ENCODE peak calls at places on chromosomes 6 and 20, in six cellular contexts. One of them, this sample, is unnamed.

GRCh38 chr20:49445176-49445575 is 37.3 kb downstream of the KCNB1 start:
- DNase-seq in breast epithelium: no peak
- DNase-seq in body of pancreas: no peak
- DNase-seq in gastrocnemius medialis: no peak
- DNase-seq in ovary: no peak
- DNase-seq in heart left ventricle: no peak
- DNase-seq in this sample: no peak

GRCh38 chr20:16351415-16351814 is 221.8 kb downstream of the KIF16B start:
- DNase-seq in breast epithelium: no peak
- DNase-seq in body of pancreas: peak; percentile 25
- DNase-seq in gastrocnemius medialis: peak; percentile 92
- DNase-seq in ovary: no peak
- DNase-seq in heart left ventricle: no peak
- DNase-seq in this sample: no peak

GRCh38 chr20:50325651-50326050 is 135.0 kb downstream of the CEBPB start:
- DNase-seq in breast epithelium: no peak
- DNase-seq in body of pancreas: no peak
- DNase-seq in gastrocnemius medialis: no peak
- DNase-seq in ovary: no peak
- DNase-seq in heart left ventricle: no peak
- DNase-seq in this sample: no peak

GRCh38 chr20:50726955-50727791 is 4.2 kb upstream of the PARD6B start:
- DNase-seq in breast epithelium: no peak
- DNase-seq in body of pancreas: no peak
- DNase-seq in gastrocnemius medialis: no peak
- DNase-seq in ovary: no peak
- DNase-seq in heart left ventricle: no peak
- DNase-seq in this sample: no peak

GRCh38 chr6:143160008-143160407 is 99.3 kb downstream of the AIG1 start:
- DNase-seq in breast epithelium: no peak
- DNase-seq in body of pancreas: no peak
- DNase-seq in gastrocnemius medialis: no peak
- DNase-seq in ovary: no peak
- DNase-seq in heart left ventricle: no peak
- DNase-seq in this sample: no peak

GRCh38 chr6:144360401-144360800 is 75.3 kb downstream of the UTRN start:
- DNase-seq in breast epithelium: no peak
- DNase-seq in body of pancreas: no peak
- DNase-seq in gastrocnemius medialis: no peak
- DNase-seq in ovary: no peak
- DNase-seq in heart left ventricle: no peak
- DNase-seq in this sample: no peak

GRCh38 chr6:31356216-31356945 is 598 bp downstream of the HLA-B start:
- DNase-seq in breast epithelium: no peak
- DNase-seq in body of pancreas: peak; percentile 46
- DNase-seq in gastrocnemius medialis: peak; percentile 27
- DNase-seq in ovary: peak; percentile 72
- DNase-seq in heart left ventricle: peak; percentile 43
- DNase-seq in this sample: no peak

GRCh38 chr6:43376551-43376981 is 7.1 kb upstream of the ZNF318 start:
- DNase-seq in breast epithelium: no peak
- DNase-seq in body of pancreas: no peak
- DNase-seq in gastrocnemius medialis: no peak
- DNase-seq in ovary: no peak
- DNase-seq in heart left ventricle: no peak
- DNase-seq in this sample: no peak

GRCh38 chr6:11427827-11428245 is 109.7 kb upstream of the TMEM170B start:
- DNase-seq in breast epithelium: no peak
- DNase-seq in body of pancreas: no peak
- DNase-seq in gastrocnemius medialis: no peak
- DNase-seq in ovary: no peak
- DNase-seq in heart left ventricle: no peak
- DNase-seq in this sample: no peak

GRCh38 chr20:21682576-21682975 is 22.9 kb upstream of the PAX1 start:
- DNase-seq in breast epithelium: no peak
- DNase-seq in body of pancreas: no peak
- DNase-seq in gastrocnemius medialis: no peak
- DNase-seq in ovary: no peak
- DNase-seq in heart left ventricle: no peak
- DNase-seq in this sample: no peak

GRCh38 chr20:21681219-21681931 is 24.1 kb upstream of the PAX1 start:
- DNase-seq in breast epithelium: no peak
- DNase-seq in body of pancreas: no peak
- DNase-seq in gastrocnemius medialis: peak; percentile 30
- DNase-seq in ovary: no peak
- DNase-seq in heart left ventricle: no peak
- DNase-seq in this sample: peak; percentile 92

GRCh38 chr20:21677781-21678180 is 27.7 kb upstream of the PAX1 start:
- DNase-seq in breast epithelium: no peak
- DNase-seq in body of pancreas: no peak
- DNase-seq in gastrocnemius medialis: no peak
- DNase-seq in ovary: no peak
- DNase-seq in heart left ventricle: no peak
- DNase-seq in this sample: no peak

GRCh38 chr20:21684671-21685070 is 20.8 kb upstream of the PAX1 start:
- DNase-seq in breast epithelium: no peak
- DNase-seq in body of pancreas: no peak
- DNase-seq in gastrocnemius medialis: no peak
- DNase-seq in ovary: no peak
- DNase-seq in heart left ventricle: no peak
- DNase-seq in this sample: no peak

GRCh38 chr20:21681932-21682318 is 23.5 kb upstream of the PAX1 start:
- DNase-seq in breast epithelium: no peak
- DNase-seq in body of pancreas: no peak
- DNase-seq in gastrocnemius medialis: no peak
- DNase-seq in ovary: no peak
- DNase-seq in heart left ventricle: no peak
- DNase-seq in this sample: no peak
- H3K4me3 ChIP-seq in breast epithelium: no peak overlapping the region
- H3K4me3 ChIP-seq in body of pancreas: no peak overlapping the region
- H3K4me3 ChIP-seq in gastrocnemius medialis: peak overlapping the region; percentile 22
- H3K4me3 ChIP-seq in ovary: no peak overlapping the region
- H3K4me3 ChIP-seq in heart left ventricle: no peak overlapping the region
- H3K4me3 ChIP-seq in this sample: no peak overlapping the region

DNA sequence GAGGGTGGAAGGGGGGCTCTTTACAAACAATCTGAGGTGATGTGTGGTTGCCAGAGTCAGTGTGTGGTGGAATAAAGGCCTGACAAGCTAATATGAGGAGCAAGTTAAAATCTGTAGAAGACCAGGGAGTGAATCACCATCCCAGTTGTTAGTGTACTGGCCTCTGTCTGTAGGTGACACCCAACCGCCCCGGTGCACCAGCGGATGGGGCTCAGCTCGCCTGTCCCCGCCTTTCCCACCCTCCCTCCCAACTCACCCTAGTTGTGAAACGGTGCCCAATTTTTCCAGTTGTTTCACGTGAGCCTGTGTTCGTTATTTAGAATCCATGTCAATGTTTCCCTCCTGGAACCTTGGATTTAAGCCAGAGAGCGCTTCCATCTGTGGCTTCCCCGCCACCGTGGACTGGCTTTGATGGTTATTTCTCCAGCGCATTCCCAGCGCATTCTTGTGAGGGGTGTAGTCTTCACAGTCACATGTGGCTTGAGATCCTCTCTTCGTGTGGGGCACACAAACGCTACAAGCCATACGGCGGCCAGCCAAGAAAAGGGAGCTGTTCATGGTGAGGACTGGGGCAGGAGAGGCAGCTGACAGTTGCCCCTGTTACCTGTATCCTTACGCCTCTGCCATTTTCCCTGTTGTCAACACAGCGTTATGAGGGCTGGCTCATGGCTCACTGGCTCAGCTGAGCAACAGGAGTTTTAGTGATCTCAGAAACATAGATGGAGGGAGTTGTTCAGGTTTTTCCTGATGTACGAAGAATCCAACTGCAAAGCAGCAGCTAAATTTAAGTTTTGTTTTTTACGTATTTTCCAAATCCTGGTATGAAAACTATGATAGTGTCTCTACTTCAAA is 137.6 kb downstream of the ZDHHC14 start:
- DNase-seq in breast epithelium: no peak
- DNase-seq in body of pancreas: no peak
- DNase-seq in gastrocnemius medialis: no peak
- DNase-seq in ovary: peak; percentile 54
- DNase-seq in heart left ventricle: peak; percentile 47
- DNase-seq in this sample: peak; percentile 55
- TF ChIP-seq POLR2A in breast epithelium: no peak
- TF ChIP-seq POLR2A in body of pancreas: no peak
- TF ChIP-seq POLR2A in gastrocnemius medialis: no peak
- TF ChIP-seq POLR2A in ovary: no peak
- TF ChIP-seq POLR2A in heart left ventricle: no peak
- TF ChIP-seq POLR2A in this sample: no peak

GRCh38 chr6:33248932-33249731 is 22.5 kb downstream of the VPS52 start:
- DNase-seq in breast epithelium: peak; percentile 98
- DNase-seq in body of pancreas: peak; percentile 99
- DNase-seq in gastrocnemius medialis: peak; percentile 98
- DNase-seq in ovary: peak; percentile 97
- DNase-seq in heart left ventricle: peak; percentile 99
- DNase-seq in this sample: peak; percentile 98

GRCh38 chr6:33251390-33252012 is 20.2 kb downstream of the VPS52 start:
- DNase-seq in breast epithelium: no peak
- DNase-seq in body of pancreas: no peak
- DNase-seq in gastrocnemius medialis: no peak
- DNase-seq in ovary: no peak
- DNase-seq in heart left ventricle: no peak
- DNase-seq in this sample: no peak

GRCh38 chr6:33252758-33253157 is 18.9 kb downstream of the VPS52 start:
- DNase-seq in breast epithelium: no peak
- DNase-seq in body of pancreas: no peak
- DNase-seq in gastrocnemius medialis: no peak
- DNase-seq in ovary: no peak
- DNase-seq in heart left ventricle: no peak
- DNase-seq in this sample: no peak

GRCh38 chr6:33249732-33250625 is 21.7 kb downstream of the VPS52 start:
- DNase-seq in breast epithelium: no peak
- DNase-seq in body of pancreas: peak; percentile 11
- DNase-seq in gastrocnemius medialis: peak; percentile 18
- DNase-seq in ovary: peak; percentile 47
- DNase-seq in heart left ventricle: peak; percentile 48
- DNase-seq in this sample: peak; percentile 79

GRCh38 chr6:33250731-33251130 is 20.9 kb downstream of the VPS52 start:
- DNase-seq in breast epithelium: no peak
- DNase-seq in body of pancreas: no peak
- DNase-seq in gastrocnemius medialis: no peak
- DNase-seq in ovary: no peak
- DNase-seq in heart left ventricle: no peak
- DNase-seq in this sample: no peak
- H3K4me3 ChIP-seq in breast epithelium: no peak overlapping the region
- H3K4me3 ChIP-seq in body of pancreas: no peak overlapping the region
- H3K4me3 ChIP-seq in gastrocnemius medialis: no peak overlapping the region
- H3K4me3 ChIP-seq in ovary: no peak overlapping the region
- H3K4me3 ChIP-seq in heart left ventricle: no peak overlapping the region
- H3K4me3 ChIP-seq in this sample: no peak overlapping the region

GRCh38 chr6:106666290-106667021 is 37.1 kb downstream of the QRSL1 start:
- DNase-seq in breast epithelium: no peak
- DNase-seq in body of pancreas: no peak
- DNase-seq in gastrocnemius medialis: no peak
- DNase-seq in ovary: no peak
- DNase-seq in heart left ventricle: no peak
- DNase-seq in this sample: no peak
- TF ChIP-seq POLR2A in breast epithelium: no peak
- TF ChIP-seq POLR2A in body of pancreas: no peak
- TF ChIP-seq POLR2A in gastrocnemius medialis: no peak
- TF ChIP-seq POLR2A in ovary: no peak
- TF ChIP-seq POLR2A in heart left ventricle: no peak
- TF ChIP-seq POLR2A in this sample: no peak

DNA sequence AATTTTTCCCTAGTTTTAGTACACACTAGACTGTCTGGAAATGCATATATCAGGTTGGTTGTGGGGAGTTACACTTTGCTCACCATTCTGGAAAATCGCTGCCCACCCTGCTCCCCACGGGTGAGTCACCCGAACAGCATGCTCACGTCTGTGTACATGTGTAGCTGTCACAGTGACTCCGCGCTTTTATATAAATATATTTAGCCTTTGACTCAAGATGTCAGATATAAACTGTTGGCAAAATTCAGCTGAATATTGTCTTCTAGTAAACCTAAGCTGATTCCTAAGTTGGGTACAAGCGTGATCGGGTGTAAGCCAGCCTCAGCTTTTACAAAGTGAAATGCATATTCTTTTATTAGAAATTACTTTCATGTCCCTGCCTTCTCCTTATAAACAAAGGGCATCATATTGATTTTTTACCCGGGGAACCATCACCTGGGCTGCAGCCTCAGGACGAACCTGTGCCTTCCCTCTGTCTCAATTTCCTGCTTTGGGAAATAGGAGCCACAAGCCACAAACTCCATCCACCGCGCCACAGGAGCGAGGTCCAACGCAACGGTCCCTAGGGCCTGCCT is 4.3 kb downstream of the SDCBP2 start:
- DNase-seq in breast epithelium: no peak
- DNase-seq in body of pancreas: peak; percentile 15
- DNase-seq in gastrocnemius medialis: no peak
- DNase-seq in ovary: peak; percentile 23
- DNase-seq in heart left ventricle: no peak
- DNase-seq in this sample: no peak
- H3K4me3 ChIP-seq in breast epithelium: peak overlapping the region; percentile 88
- H3K4me3 ChIP-seq in body of pancreas: peak overlapping the region; percentile 40
- H3K4me3 ChIP-seq in gastrocnemius medialis: peak overlapping the region; percentile 63
- H3K4me3 ChIP-seq in ovary: peak overlapping the region; percentile 76
- H3K4me3 ChIP-seq in heart left ventricle: peak overlapping the region; percentile 75
- H3K4me3 ChIP-seq in this sample: no peak overlapping the region

DNA sequence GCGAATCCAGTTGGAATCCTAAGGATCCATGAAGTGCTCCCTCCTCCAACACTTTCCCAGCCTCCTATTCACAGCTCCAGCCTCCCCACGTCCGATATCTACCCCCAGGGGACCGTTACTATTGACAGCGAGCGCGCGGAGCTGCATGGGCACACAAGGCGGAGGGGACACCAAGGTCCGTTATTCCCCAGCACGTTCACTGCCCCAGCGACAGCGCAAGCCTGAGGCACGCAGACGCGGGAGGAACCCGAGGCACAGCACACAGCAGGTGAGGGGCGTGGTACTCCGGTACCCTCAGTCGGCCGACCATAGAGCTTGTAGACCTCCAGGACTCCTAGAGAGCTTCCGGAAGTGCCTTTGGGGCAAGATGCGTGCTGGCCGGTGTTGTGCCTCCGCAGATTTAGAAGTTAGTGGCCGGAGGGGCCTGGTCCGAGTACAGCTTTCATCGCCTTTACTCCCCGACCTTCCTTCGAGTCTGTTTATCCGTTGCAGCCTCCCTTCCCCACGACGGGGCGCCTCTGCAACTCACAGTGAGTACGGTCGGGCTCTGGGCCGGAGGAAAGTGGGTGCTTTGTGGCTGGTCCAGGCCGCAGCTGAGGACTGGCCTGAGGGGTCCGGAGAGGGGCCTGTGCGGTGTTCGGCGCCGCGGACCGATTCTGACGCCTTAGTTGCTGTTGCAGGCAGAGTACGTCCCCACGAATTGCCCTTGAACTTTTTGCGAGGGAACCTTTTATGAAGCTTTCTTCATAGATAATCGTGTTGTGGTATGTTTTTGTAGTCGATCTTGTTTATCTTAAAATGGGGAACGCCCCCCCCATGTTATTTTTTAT is at the start of gene ZKSCAN8:
- DNase-seq in breast epithelium: peak; percentile 52
- DNase-seq in body of pancreas: peak; percentile 87
- DNase-seq in gastrocnemius medialis: peak; percentile 76
- DNase-seq in ovary: peak; percentile 80
- DNase-seq in heart left ventricle: peak; percentile 84
- DNase-seq in this sample: peak; percentile 93
- TF ChIP-seq POLR2A in breast epithelium: no peak
- TF ChIP-seq POLR2A in body of pancreas: peak; percentile 75
- TF ChIP-seq POLR2A in gastrocnemius medialis: peak; percentile 33
- TF ChIP-seq POLR2A in ovary: peak; percentile 36
- TF ChIP-seq POLR2A in heart left ventricle: peak; percentile 31
- TF ChIP-seq POLR2A in this sample: no peak

This sample was measured in lower leg skin.